ENCODE peak calls at places on chromosomes 16 and 17, in five cellular contexts. D is MM.1S, Z is neural progenitor cell, R is K562, J is mammary epithelial cell. U is an unnamed sample.

GRCh38 chr17:29341726-29342125 is 47.8 kb upstream of the NUFIP2 start:
- DNase-seq in D (no peak), Z (no peak), R (no peak), J (peak; percentile 57), U (no peak)

GRCh38 chr16:8887952-8888560 is 5.9 kb downstream of the LITAFD start:
- DNase-seq in D (no peak), Z (no peak), R (peak; percentile 48), J (no peak), U (no peak)

GRCh38 chr16:76729525-76729924 is 452.3 kb downstream of the CNTNAP4 start:
- DNase-seq in D (no peak), Z (no peak), R (no peak), J (peak; percentile 34), U (no peak)

GRCh38 chr16:75385507-75386152 is 47.7 kb downstream of the CFDP1 start:
- DNase-seq in D (peak; percentile 34), Z (peak; percentile 66), R (peak; percentile 85), J (peak; percentile 59), U (peak; percentile 48)

GRCh38 chr17:42387663-42388380 is 420 bp downstream of the STAT3 start:
- DNase-seq in D (peak; percentile 18), Z (peak; percentile 68), R (peak; percentile 40), J (peak; percentile 62), U (no peak)

GRCh38 chr16:65846210-65846602 is 520.3 kb upstream of the CDH5 start:
- DNase-seq in D (no peak), Z (no peak), R (no peak), J (no peak), U (no peak)

GRCh38 chr17:34913001-34913400 is 48.3 kb downstream of the CCT6B start:
- DNase-seq in D (no peak), Z (no peak), R (no peak), J (no peak), U (no peak)

GRCh38 chr16:15041260-15042011 is 14.4 kb downstream of the NTAN1 start:
- DNase-seq in D (no peak), Z (peak; percentile 29), R (peak; percentile 81), J (peak; percentile 43), U (no peak)

GRCh38 chr16:28505489-28506137 is 1.0 kb downstream of the IL27 start:
- DNase-seq in D (no peak), Z (no peak), R (no peak), J (no peak), U (no peak)
- H3K9ac ChIP-seq in D (no peak overlapping the region), Z (no peak overlapping the region), R (no peak overlapping the region), J (no peak overlapping the region), U (no peak overlapping the region)

GRCh38 chr16:31330553-31330890 is 24.5 kb upstream of the ITGAX start:
- DNase-seq in D (no peak), Z (no peak), R (no peak), J (no peak), U (no peak)
- TF ChIP-seq EZH2 in D (no peak), Z (no peak), R (no peak), J (peak; percentile 86), U (no peak)

GRCh38 chr17:7233701-7234099 is 617 bp downstream of the DVL2 start:
- DNase-seq in D (no peak), Z (no peak), R (no peak), J (no peak), U (no peak)

GRCh38 chr17:7229504-7229903 is 4.8 kb downstream of the DVL2 start:
- DNase-seq in D (no peak), Z (no peak), R (no peak), J (no peak), U (no peak)

GRCh38 chr17:7234100-7235012 is at the start of gene DVL2:
- DNase-seq in D (peak; percentile 95), Z (peak; percentile 97), R (peak; percentile 93), J (peak; percentile 86), U (no peak)

GRCh38 chr17:7228920-7229319 is 5.4 kb downstream of the DVL2 start:
- DNase-seq in D (no peak), Z (no peak), R (no peak), J (no peak), U (no peak)

GRCh38 chr17:7232114-7232513 is 2.2 kb downstream of the DVL2 start:
- DNase-seq in D (no peak), Z (no peak), R (no peak), J (no peak), U (no peak)
- H3K9ac ChIP-seq in D (no peak overlapping the region), Z (no peak overlapping the region), R (peak overlapping the region; percentile 45), J (no peak overlapping the region), U (peak overlapping the region; percentile 62)

DNA sequence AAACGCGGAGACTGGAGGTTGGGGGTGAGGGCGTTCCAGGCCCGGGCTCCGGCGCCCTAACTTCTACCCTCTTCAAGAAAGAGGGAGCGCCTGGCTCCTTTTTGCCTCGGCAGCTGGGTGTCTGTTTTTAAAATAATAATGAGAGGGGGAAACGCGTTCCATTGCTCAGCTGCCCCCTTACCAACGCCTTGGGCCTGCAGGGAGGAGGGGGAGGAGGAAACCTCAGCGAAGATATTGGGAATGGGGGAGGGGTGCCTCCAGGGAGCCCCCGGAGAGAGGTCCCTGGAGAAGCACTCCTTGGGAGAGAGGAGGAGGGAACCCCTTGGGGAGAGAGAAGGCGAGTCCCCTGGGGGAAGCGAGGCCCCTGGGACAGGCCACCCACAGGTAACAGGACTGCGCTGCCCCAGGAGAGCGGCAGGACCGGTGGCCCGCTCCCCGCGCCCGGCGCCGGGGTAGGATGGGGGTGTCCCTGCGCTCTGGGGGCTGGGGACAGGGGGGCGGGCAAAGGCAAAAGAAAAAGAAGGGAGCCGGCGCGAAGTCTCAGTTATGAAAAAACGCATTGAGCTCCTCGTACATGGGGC is 2.7 kb downstream of the NEUROD2 start:
- DNase-seq in D (no peak), Z (no peak), R (no peak), J (no peak), U (no peak)
- TF ChIP-seq EZH2 in D (no peak), Z (peak; percentile 97), R (no peak), J (no peak), U (no peak)

DNA sequence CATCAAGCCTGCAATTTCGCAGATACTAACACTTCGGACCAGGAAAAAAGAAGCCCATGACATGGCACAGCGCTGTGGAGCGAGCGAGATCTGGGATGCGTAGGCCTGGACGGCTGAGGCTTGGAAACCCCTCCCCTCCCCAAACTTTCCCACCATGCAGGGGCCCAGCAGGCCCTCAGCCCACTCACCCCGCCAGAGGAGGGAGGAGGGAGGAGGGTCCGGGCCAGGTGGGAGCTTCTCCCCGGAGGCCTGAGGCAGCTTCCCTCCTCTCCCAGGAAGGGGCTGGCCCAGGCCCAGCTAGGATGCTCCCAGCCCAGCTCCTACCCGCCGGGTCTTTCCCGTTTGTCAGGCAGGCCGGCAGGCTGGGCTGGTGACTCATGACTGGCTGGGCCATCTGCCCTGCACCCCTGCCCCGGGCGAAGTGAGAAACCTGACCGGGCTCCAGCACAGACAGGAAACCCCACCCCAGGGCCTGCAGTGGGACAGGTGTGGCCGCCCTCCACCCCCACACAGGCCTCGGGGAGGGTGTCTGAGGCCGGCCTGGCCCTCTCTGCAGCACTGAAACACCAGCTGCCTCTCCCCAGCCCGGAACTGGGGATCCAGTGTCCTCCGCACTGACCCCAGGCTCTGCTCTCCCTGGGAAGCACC is 34.3 kb upstream of the SLC38A10 start:
- DNase-seq in D (peak; percentile 81), Z (peak; percentile 65), R (peak; percentile 58), J (peak; percentile 98), U (no peak)
- H3K9ac ChIP-seq in D (peak overlapping the region; percentile 23), Z (no peak overlapping the region), R (no peak overlapping the region), J (peak overlapping the region; percentile 40), U (peak overlapping the region; percentile 60)

GRCh38 chr17:74296548-74296936 is 22.5 kb downstream of the DNAI2 start:
- DNase-seq in D (peak; percentile 26), Z (peak; percentile 82), R (peak; percentile 96), J (peak; percentile 29), U (no peak)

GRCh38 chr17:74297941-74298340 is 23.9 kb downstream of the DNAI2 start:
- DNase-seq in D (no peak), Z (no peak), R (no peak), J (peak; percentile 82), U (no peak)

GRCh38 chr17:74298690-74299617 is 24.9 kb downstream of the DNAI2 start:
- DNase-seq in D (no peak), Z (no peak), R (no peak), J (no peak), U (no peak)

GRCh38 chr17:74292495-74292894 is 18.5 kb downstream of the DNAI2 start:
- DNase-seq in D (no peak), Z (no peak), R (no peak), J (no peak), U (no peak)

GRCh38 chr17:74295625-74296547 is 21.9 kb downstream of the DNAI2 start:
- DNase-seq in D (no peak), Z (no peak), R (peak; percentile 91), J (peak; percentile 78), U (no peak)
- TF ChIP-seq EZH2 in D (no peak), Z (no peak), R (no peak), J (no peak), U (no peak)

DNA sequence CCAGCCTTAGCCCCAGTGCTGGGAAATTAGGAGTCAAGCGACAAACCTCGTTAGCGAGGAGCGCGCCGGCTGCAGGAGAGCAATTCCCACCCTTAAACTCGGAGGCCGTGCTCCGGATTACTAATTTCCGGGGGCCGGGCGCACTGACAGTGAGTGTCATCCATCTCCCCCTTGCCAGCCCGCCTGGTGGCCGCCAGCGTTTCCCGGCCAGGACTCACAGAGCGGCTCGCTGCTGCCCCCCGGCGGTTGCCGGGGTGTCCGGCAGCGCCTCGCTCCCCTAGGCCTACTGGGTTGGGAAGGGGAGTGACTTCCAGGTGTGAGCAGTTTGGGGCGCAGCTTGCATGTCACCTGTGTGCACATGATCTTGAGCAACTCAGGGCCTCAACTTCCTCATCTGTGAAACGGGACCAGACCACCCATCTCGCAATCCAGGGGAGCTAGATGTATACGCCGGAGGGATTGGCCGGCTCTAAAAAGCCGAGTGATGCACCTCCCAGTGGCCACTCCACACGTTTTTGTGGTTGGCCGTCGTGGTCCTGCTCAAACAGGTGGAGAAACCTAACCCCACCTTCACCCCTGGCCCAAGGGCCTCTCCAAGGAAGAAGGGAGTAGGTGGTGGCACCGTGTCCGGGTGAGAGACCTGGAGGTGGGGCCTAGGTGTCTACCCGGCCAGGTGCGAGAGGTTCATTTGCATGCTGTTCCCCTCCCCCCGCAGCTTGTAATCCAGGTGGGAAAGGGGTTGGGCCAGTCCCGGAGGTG is 2.5 kb upstream of the GSE1 start:
- DNase-seq in D (peak; percentile 60), Z (peak; percentile 95), R (peak; percentile 95), J (peak; percentile 78), U (no peak)
- H3K9ac ChIP-seq in D (no peak overlapping the region), Z (no peak overlapping the region), R (peak overlapping the region; percentile 88), J (no peak overlapping the region), U (no peak overlapping the region)

U was measured in SK-N-MC.